ENCODE peak calls at places on chromosome 19, in four cellular contexts. E is PC-9, L is tibial artery, I is HCT116. Z is an unnamed sample. For H3K9me3 and H3K36me3, the result is how much of the 10 kb centered on the place peaks cover.

GRCh38 chr19:16096281-16096855 is 15.3 kb upstream of the RAB8A start:
- DNase-seq in E (no peak), L (no peak), I (no peak), Z (no peak)

GRCh38 chr19:1847684-1848398 is 442 bp downstream of the REXO1 start:
- DNase-seq in E (peak), L (peak), I (no peak), Z (no peak)

GRCh38 chr19:46192990-46193650 is 36.4 kb upstream of the IGFL1 start:
- DNase-seq in E (peak), L (no peak), I (no peak), Z (no peak)

GRCh38 chr19:2127758-2128157 is 23.6 kb downstream of the AP3D1 start:
- DNase-seq in E (no peak), L (no peak), I (no peak), Z (no peak)

GRCh38 chr19:10104665-10105221 is 1.4 kb upstream of the PPAN start:
- DNase-seq in E (no peak), L (no peak), I (no peak), Z (peak)

GRCh38 chr19:46321653-46322052 is 24.8 kb downstream of the HIF3A start:
- DNase-seq in E (no peak), L (no peak), I (no peak), Z (no peak)

GRCh38 chr19:41869374-41869955 is 7.6 kb upstream of the CD79A start:
- DNase-seq in E (peak), L (no peak), I (no peak), Z (no peak)

GRCh38 chr19:13057147-13057572 is 45.5 kb downstream of the LYL1 start:
- DNase-seq in E (no peak), L (no peak), I (no peak), Z (no peak)

GRCh38 chr19:10812902-10813404 is 23.1 kb downstream of the TMED1 start:
- DNase-seq in E (peak), L (peak), I (no peak), Z (no peak)

GRCh38 chr19:18865973-18866799 is 29.8 kb downstream of the CERS1 start:
- DNase-seq in E (no peak), L (no peak), I (no peak), Z (peak)

GRCh38 chr19:56601375-56601774 is 6.3 kb downstream of the ZNF71 start:
- DNase-seq in E (no peak), L (no peak), I (no peak), Z (no peak)
- H3K9me3 ChIP-seq in E (under half), L (under half), I (under half), Z (under half)

DNA sequence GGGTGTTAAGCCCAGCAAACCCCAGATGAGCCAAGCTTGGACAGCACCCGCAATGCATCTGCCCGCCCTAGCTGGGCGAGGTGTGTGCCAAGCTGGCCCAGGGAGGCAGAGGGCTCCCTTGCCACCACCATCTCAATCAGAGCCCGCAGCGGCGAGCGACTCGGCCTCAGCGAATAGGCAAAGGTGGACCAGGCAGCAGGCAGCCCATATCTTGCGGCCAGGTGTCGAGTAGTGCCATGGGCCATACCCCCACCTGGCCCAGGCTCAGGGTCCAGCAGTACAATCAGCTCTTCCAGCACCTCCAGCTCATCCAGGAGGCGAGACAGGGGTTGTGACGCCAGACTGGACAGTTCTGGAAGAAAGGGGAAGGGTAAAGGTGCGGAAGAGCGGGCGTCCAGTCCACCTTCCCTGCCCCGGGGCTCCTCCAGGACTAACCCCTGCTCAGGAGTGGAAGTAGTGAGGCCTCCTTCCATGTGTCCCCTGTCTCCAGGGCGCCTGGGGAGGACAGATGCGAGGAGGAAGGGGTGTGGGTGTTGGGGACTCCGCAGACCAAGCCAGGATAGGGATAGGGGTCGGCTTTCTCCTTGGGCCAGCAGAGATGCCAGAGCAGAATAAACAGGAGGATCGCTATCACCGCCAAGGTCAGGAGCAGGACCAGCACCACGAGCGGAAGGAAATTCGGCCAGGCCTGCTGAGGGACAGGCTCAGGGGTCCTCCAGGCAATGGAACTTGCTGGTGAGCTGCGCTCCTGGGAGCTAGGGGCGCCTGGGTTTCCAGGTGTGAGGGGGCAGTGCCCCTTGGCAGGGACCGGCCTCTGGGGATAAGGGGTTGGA is 2.8 kb downstream of the IGFLR1 start:
- DNase-seq in E (no peak), L (no peak), I (no peak), Z (no peak)
- H3K36me3 ChIP-seq in E (under half), L (half or more), I (under half), Z (under half)

GRCh38 chr19:30311911-30312310 is 60.3 kb upstream of the ZNF536 start:
- DNase-seq in E (no peak), L (no peak), I (no peak), Z (no peak)
- H3K9me3 ChIP-seq in E (under half), L (under half), I (under half), Z (under half)

DNA sequence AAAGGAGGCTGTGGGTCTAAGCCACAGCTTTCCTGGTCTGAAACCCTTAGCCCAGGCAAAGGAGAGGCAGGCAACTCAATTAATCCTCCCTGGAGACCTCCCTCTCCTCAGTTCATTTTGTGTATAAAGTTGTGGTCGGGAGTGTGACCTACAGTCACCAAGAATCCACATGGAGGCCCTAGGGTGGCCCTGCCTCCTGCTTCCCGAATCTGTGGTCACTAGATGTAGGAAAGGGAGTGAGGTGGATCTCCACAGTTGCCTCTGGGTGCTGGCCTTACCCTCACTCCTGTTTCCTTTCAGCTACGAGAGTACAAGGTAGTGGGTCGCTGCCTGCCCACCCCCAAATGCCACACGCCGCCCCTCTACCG is 1.3 kb downstream of the RPL18A start:
- DNase-seq in E (no peak), L (no peak), I (no peak), Z (no peak)
- H3K36me3 ChIP-seq in E (under half), L (under half), I (under half), Z (half or more)

GRCh38 chr19:52112624-52113023 is 17.1 kb upstream of the ZNF841 start:
- DNase-seq in E (no peak), L (no peak), I (no peak), Z (no peak)
- H3K9me3 ChIP-seq in E (half or more), L (under half), I (half or more), Z (half or more)

DNA sequence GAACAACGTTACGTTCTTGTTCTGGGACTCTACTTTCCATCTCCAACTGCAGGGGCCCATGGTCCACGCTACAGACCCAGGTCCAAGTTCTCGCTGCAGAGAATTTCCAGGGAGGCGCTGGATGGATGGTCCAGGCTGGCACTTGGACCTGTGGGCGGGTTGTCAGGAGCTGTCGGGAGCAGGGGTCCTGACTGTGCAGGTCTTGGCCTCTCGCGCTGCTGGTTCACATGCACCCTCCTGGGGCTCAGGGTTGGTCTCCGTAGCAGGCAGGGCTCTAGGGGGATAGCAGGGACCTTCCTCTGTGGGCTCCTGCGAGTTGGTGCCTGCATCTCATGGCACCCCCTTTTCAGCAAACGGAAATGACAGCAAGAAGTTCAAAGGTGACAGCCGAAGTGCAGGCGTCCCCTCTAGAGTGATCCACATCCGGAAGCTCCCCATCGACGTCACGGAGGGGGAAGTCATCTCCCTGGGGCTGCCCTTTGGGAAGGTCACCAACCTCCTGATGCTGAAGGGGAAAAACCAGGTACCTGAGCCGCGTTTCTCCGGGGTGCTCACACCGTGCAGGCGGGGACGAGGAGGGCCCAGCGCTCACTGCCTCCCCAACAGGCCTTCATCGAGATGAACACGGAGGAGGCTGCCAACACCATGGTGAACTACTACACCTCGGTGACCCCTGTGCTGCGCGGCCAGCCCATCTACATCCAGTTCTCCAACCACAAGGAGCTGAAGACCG is 6.6 kb downstream of the PTBP1 start:
- DNase-seq in E (no peak), L (no peak), I (no peak), Z (no peak)
- H3K36me3 ChIP-seq in E (under half), L (half or more), I (half or more), Z (under half)

GRCh38 chr19:23776507-23777205 is 18.0 kb upstream of the ZNF681 start:
- DNase-seq in E (no peak), L (no peak), I (no peak), Z (no peak)

GRCh38 chr19:23779645-23780044 is 21.0 kb upstream of the ZNF681 start:
- DNase-seq in E (no peak), L (no peak), I (no peak), Z (no peak)

GRCh38 chr19:23774156-23774971 is 15.7 kb upstream of the ZNF681 start:
- DNase-seq in E (no peak), L (no peak), I (no peak), Z (no peak)

GRCh38 chr19:23778566-23778965 is 19.9 kb upstream of the ZNF681 start:
- DNase-seq in E (no peak), L (no peak), I (no peak), Z (no peak)

DNA sequence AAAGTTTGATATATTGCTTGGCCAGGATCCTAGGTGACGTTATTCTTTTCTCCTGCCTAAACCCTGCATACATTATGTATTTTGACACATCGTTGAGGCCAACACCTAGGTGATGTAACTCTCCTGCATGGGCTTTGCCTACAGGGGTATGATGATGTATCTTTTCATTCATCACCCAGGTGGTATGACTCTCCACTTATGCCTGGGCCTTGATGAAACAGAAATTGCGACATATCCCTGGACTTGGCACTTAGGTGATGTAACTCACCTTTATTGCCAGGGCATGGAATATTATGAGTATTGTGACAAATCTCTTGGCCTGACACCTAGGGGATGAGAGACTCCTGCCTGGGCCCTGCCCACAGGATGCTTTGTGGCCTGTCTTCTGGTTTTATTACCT is 18.5 kb upstream of the ZNF681 start:
- DNase-seq in E (no peak), L (no peak), I (no peak), Z (no peak)
- H3K9me3 ChIP-seq in E (under half), L (under half), I (under half), Z (under half)

GRCh38 chr19:7515091-7515470 is 822 bp upstream of the ZNF358 start:
- DNase-seq in E (no peak), L (peak), I (no peak), Z (no peak)
- H3K36me3 ChIP-seq in E (under half), L (under half), I (under half), Z (under half)

DNA sequence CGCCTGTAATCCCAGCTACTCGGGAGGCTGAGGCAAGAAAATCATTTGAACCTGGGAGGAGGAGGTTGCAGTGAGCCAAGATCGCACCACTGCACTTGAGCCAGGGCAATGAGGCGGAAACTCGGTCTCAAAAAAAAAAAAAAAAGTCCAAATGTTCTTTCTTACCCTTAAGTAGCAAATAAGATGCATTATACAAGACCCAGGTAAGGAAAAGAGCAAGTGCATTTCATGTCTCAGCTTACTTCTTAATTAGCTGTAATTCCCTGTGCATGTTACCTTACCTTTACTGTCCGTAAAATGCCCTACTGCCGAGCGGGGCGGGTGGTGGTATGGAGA is 3.8 kb upstream of the ZNF681 start:
- DNase-seq in E (no peak), L (no peak), I (no peak), Z (no peak)
- H3K9me3 ChIP-seq in E (under half), L (under half), I (under half), Z (under half)

DNA sequence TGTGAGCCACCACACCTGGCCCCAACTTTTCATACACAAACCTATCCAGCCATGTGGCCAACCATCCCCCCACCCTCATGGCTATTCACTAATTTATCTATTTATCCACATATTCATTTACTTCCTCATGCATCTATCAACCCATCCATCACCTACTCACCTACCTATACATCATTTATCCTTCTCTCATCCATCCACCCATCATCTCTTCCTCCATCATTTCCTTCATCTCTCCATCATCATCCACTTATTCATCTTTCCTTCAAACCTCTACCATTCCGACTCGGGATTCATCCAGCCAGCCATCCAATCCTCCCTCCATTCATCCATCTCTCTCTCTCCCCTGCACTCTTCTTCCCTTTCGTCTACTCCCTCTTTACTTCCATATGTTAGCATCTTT is 54.6 kb downstream of the RYR1 start:
- DNase-seq in E (no peak), L (no peak), I (no peak), Z (no peak)
- H3K36me3 ChIP-seq in E (under half), L (under half), I (under half), Z (under half)

Z was measured in naive thymus-derived CD4-positive, alpha-beta T cell.